ENCODE peak calls at places on chromosomes 13 and 19, in eight cellular contexts. N is tibial artery; L is CD8-positive, alpha-beta memory T cell; F is aorta; S is pancreas; V is tibial nerve; H is GM23338; G is HepG2. J is an unnamed sample. For H3K4me1 and H3K36me3, the result is how much of the 10 kb centered on the place peaks cover.

GRCh38 chr13:25868483-25868882 is 183.3 kb downstream of the SHISA2 start:
- DNase-seq in N (no peak), L (no peak), F (no peak), S (no peak), V (no peak), H (no peak), G (no peak), J (no peak)

GRCh38 chr19:43476606-43477005 is 11.2 kb upstream of the LYPD3 start:
- DNase-seq in N (no peak), L (no peak), F (no peak), S (no peak), V (no peak), H (no peak), G (no peak), J (no peak)

GRCh38 chr19:43667524-43668405 is 2.2 kb downstream of the PLAUR start:
- DNase-seq in N (peak), L (no peak), F (peak), S (peak), V (no peak), H (peak), G (no peak), J (no peak)

GRCh38 chr13:32233062-32233461 is 82.1 kb downstream of the ZAR1L start:
- DNase-seq in N (no peak), L (no peak), F (no peak), S (no peak), V (no peak), H (no peak), G (no peak), J (no peak)

GRCh38 chr13:43831088-43831487 is 44.3 kb upstream of the ENOX1 start:
- DNase-seq in N (no peak), L (no peak), F (no peak), S (no peak), V (no peak), H (no peak), G (no peak), J (no peak)

GRCh38 chr13:21948781-21949474 is 278.1 kb downstream of the FGF9 start:
- DNase-seq in N (no peak), L (no peak), F (no peak), S (no peak), V (no peak), H (no peak), G (no peak), J (no peak)

GRCh38 chr13:112859128-112859816 is 109.7 kb upstream of the MCF2L start:
- DNase-seq in N (no peak), L (no peak), F (no peak), S (no peak), V (no peak), H (no peak), G (no peak), J (no peak)

GRCh38 chr13:50826035-50826434 is 17.5 kb downstream of the DLEU7 start:
- DNase-seq in N (no peak), L (no peak), F (no peak), S (no peak), V (no peak), H (peak), G (no peak), J (no peak)

GRCh38 chr13:73060251-73061160 is 1.7 kb downstream of the KLF5 start:
- DNase-seq in N (peak), L (no peak), F (peak), S (peak), V (no peak), H (no peak), G (no peak), J (no peak)

GRCh38 chr19:46621191-46622117 is 3.4 kb downstream of the PTGIR start:
- DNase-seq in N (no peak), L (no peak), F (peak), S (no peak), V (no peak), H (peak), G (no peak), J (no peak)

GRCh38 chr19:42363614-42364346 is 26.3 kb downstream of the CNFN start:
- DNase-seq in N (no peak), L (no peak), F (no peak), S (no peak), V (no peak), H (no peak), G (no peak), J (no peak)

GRCh38 chr13:112954488-112955270 is 14.3 kb upstream of the MCF2L start:
- DNase-seq in N (no peak), L (no peak), F (no peak), S (peak), V (no peak), H (no peak), G (no peak), J (no peak)

GRCh38 chr13:80841346-80841882 is 500.5 kb upstream of the SPRY2 start:
- DNase-seq in N (no peak), L (no peak), F (no peak), S (no peak), V (no peak), H (no peak), G (no peak), J (no peak)

GRCh38 chr19:49472936-49473335 is 1.1 kb upstream of the FLT3LG start:
- DNase-seq in N (no peak), L (no peak), F (no peak), S (no peak), V (no peak), H (no peak), G (no peak), J (no peak)

GRCh38 chr19:49338691-49339363 is 3.6 kb downstream of the CD37 start:
- DNase-seq in N (peak), L (no peak), F (peak), S (peak), V (peak), H (peak), G (no peak), J (no peak)

GRCh38 chr19:43731854-43732253 is 16.0 kb downstream of the IRGC start:
- DNase-seq in N (no peak), L (no peak), F (no peak), S (no peak), V (no peak), H (no peak), G (no peak), J (no peak)

GRCh38 chr13:29934531-29935308 is 84.3 kb upstream of the UBL3 start:
- DNase-seq in N (no peak), L (no peak), F (no peak), S (no peak), V (no peak), H (no peak), G (no peak), J (no peak)

GRCh38 chr19:16452321-16452720 is 19.4 kb downstream of the EPS15L1 start:
- DNase-seq in N (no peak), L (no peak), F (no peak), S (no peak), V (no peak), H (peak), G (no peak), J (no peak)

GRCh38 chr19:49340865-49341718 is 5.9 kb downstream of the CD37 start:
- DNase-seq in N (no peak), L (no peak), F (peak), S (peak), V (no peak), H (no peak), G (no peak), J (no peak)

GRCh38 chr19:16698914-16699313 is 20.7 kb upstream of the NWD1 start:
- DNase-seq in N (peak), L (no peak), F (no peak), S (no peak), V (peak), H (no peak), G (no peak), J (no peak)

GRCh38 chr13:27857271-27857670 is 62.5 kb upstream of the PDX1 start:
- DNase-seq in N (no peak), L (no peak), F (no peak), S (no peak), V (no peak), H (peak), G (no peak), J (no peak)

GRCh38 chr13:26390203-26390602 is 136.3 kb downstream of the CDK8 start:
- DNase-seq in N (no peak), L (no peak), F (no peak), S (no peak), V (no peak), H (no peak), G (no peak), J (no peak)

GRCh38 chr19:18208098-18208951 is 4.5 kb upstream of the RAB3A start:
- DNase-seq in N (no peak), L (peak), F (peak), S (no peak), V (no peak), H (peak), G (no peak), J (no peak)

GRCh38 chr19:41882568-41883462 is at the start of gene ARHGEF1:
- DNase-seq in N (peak), L (peak), F (peak), S (peak), V (no peak), H (peak), G (no peak), J (no peak)

GRCh38 chr19:8194528-8195275 is 14.5 kb upstream of the CERS4 start:
- DNase-seq in N (no peak), L (peak), F (peak), S (no peak), V (no peak), H (no peak), G (no peak), J (no peak)

GRCh38 chr19:11410682-11411081 is 8.4 kb downstream of the RGL3 start:
- DNase-seq in N (no peak), L (no peak), F (no peak), S (no peak), V (no peak), H (no peak), G (no peak), J (no peak)

GRCh38 chr13:111393221-111393790 is 72.9 kb downstream of the TEX29 start:
- DNase-seq in N (peak), L (no peak), F (no peak), S (no peak), V (no peak), H (no peak), G (no peak), J (no peak)
- H3K27ac ChIP-seq in N (no peak), L (no peak), F (no peak), S (no peak), V (no peak), H (no peak), G (no peak), J (no peak)

GRCh38 chr13:59607172-59607571 is 556.6 kb downstream of the DIAPH3 start:
- DNase-seq in N (no peak), L (no peak), F (no peak), S (no peak), V (no peak), H (no peak), G (no peak), J (no peak)

GRCh38 chr13:59609421-59609820 is 554.3 kb downstream of the DIAPH3 start:
- DNase-seq in N (no peak), L (no peak), F (no peak), S (no peak), V (no peak), H (no peak), G (no peak), J (no peak)

GRCh38 chr13:59601993-59602392 is 561.7 kb downstream of the DIAPH3 start:
- DNase-seq in N (no peak), L (no peak), F (no peak), S (no peak), V (no peak), H (no peak), G (no peak), J (no peak)

GRCh38 chr13:59603646-59604045 is 560.1 kb downstream of the DIAPH3 start:
- DNase-seq in N (no peak), L (no peak), F (no peak), S (no peak), V (no peak), H (no peak), G (no peak), J (no peak)

DNA sequence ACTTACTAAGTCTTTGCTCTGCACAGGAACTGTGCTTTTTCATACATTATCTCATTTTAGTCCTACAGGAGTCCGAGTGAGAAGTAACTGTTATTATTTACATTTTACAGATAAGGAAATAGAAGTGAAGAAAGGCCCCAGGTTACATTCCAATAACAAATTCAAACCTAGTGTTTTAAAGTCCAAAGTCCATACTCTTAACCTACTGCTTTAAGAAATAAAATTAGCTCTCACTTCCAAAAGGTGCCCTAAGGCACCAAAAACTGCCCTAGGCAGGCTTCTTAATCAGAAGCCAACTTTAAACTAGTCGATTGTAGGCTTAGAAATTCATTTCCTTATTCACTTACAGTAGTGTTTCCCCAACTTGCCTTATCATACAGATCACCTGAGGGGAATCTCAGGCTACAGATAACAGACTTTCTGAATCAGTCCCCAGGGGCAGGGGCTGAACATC is 555.9 kb downstream of the DIAPH3 start:
- DNase-seq in N (no peak), L (no peak), F (no peak), S (no peak), V (no peak), H (no peak), G (no peak), J (no peak)
- H3K4me1 ChIP-seq in N (under half), L (under half), F (under half), S (under half), V (under half), H (under half), G (under half), J (under half)

GRCh38 chr19:4654437-4655361 is 15.4 kb downstream of the TNFAIP8L1 start:
- DNase-seq in N (no peak), L (no peak), F (no peak), S (no peak), V (no peak), H (no peak), G (peak), J (no peak)
- H3K36me3 ChIP-seq in N (under half), L (under half), F (under half), S (under half), V (under half), H (under half), G (under half), J (under half)

DNA sequence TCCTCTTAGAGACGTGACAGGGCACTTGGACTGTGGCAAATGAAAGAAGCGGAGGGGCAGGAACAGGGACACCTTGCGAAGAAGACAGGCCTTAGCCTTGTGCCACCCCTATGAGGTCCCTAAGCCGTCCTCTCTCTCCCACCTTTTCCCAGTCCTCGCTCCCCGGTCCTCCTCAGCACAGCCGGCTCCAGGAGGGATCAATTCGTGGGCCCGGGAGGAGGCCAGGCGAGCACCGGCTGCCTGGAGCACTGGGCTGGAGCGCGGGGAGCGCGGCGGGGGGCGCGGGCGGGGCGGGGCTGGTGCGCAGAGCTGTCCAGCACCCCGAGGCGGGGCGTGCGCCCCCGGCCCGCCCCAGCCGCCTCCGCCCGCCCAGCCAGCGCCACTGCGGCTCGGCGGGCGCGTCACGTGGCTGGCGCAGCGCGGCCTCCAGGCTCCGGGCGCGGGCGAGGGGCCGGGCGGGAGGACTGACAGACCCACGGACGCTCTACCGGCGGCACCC is at the start of gene LRP3:
- DNase-seq in N (no peak), L (no peak), F (peak), S (peak), V (no peak), H (peak), G (no peak), J (no peak)
- H3K27ac ChIP-seq in N (peak), L (no peak), F (no peak), S (no peak), V (peak), H (no peak), G (peak), J (peak)

GRCh38 chr19:1175020-1175419 is 952 bp upstream of the SBNO2 start:
- DNase-seq in N (no peak), L (no peak), F (no peak), S (no peak), V (no peak), H (no peak), G (no peak), J (no peak)
- H3K4me1 ChIP-seq in N (under half), L (under half), F (under half), S (under half), V (under half), H (under half), G (under half), J (under half)

GRCh38 chr19:38725469-38726283 is 18.6 kb downstream of the CAPN12 start:
- DNase-seq in N (no peak), L (no peak), F (peak), S (no peak), V (no peak), H (no peak), G (no peak), J (no peak)
- H3K36me3 ChIP-seq in N (half or more), L (under half), F (under half), S (under half), V (under half), H (under half), G (half or more), J (half or more)